ENCODE peak calls at places on chromosomes 11 and 22, in six cellular contexts. C is osteoblast; G is ACHN; B is CD8-positive, alpha-beta T cell; T is aorta; K is iPS DF 19.7. L is an unnamed sample.

GRCh38 chr11:123145220-123145619 is 49.8 kb downstream of the CLMP start:
- DNase-seq in C (peak), G (peak), B (no peak), T (no peak), K (no peak), L (peak)

GRCh38 chr22:28402066-28402465 is 277.6 kb downstream of the TTC28 start:
- DNase-seq in C (peak), G (no peak), B (no peak), T (no peak), K (no peak), L (no peak)

GRCh38 chr11:127875076-127875475 is 712.3 kb downstream of the ETS1 start:
- DNase-seq in C (no peak), G (no peak), B (no peak), T (no peak), K (no peak), L (no peak)

GRCh38 chr11:77407613-77408012 is 66.3 kb downstream of the PAK1 start:
- DNase-seq in C (peak), G (peak), B (no peak), T (peak), K (no peak), L (peak)

GRCh38 chr11:17979770-17980371 is 33.0 kb downstream of the SERGEF start:
- DNase-seq in C (no peak), G (peak), B (peak), T (no peak), K (no peak), L (no peak)

GRCh38 chr11:34296412-34296811 is 61.4 kb downstream of the ABTB2 start:
- DNase-seq in C (no peak), G (no peak), B (no peak), T (no peak), K (no peak), L (no peak)

GRCh38 chr22:49968313-49968830 is 7.8 kb downstream of the PIM3 start:
- DNase-seq in C (no peak), G (no peak), B (no peak), T (no peak), K (no peak), L (no peak)

GRCh38 chr22:29073618-29074275 is 912 bp downstream of the KREMEN1 start:
- DNase-seq in C (peak), G (peak), B (no peak), T (peak), K (no peak), L (no peak)

GRCh38 chr22:46079861-46080821 is 70.2 kb upstream of the PPARA start:
- DNase-seq in C (peak), G (peak), B (no peak), T (peak), K (no peak), L (peak)